ENCODE peak calls at places on chromosomes 1 and 21, in five cellular contexts. D is immature natural killer cell; C is stimulated activated CD4-positive, alpha-beta T cell treated with anti-CD3 and anti-CD28 coated beads, TNF-alpha, amount 100 ng/mL, for 1 hour; R is NCI-H2029 treated with DMSO at 0.1 percent for 48 hours; F is effector CD4-positive, alpha-beta T cell. U is an unnamed sample.

GRCh38 chr1:2784854-2785630 is 16.5 kb downstream of the TTC34 start:
- DNase-seq in D (no peak), C (no peak), R (no peak), F (no peak), U (no peak)

GRCh38 chr21:38520511-38520910 is 22.2 kb upstream of the ERG start:
- DNase-seq in D (no peak), C (no peak), R (no peak), F (no peak), U (no peak)

GRCh38 chr1:113370868-113371267 is 19.4 kb upstream of the MAGI3 start:
- DNase-seq in D (no peak), C (no peak), R (no peak), F (no peak), U (no peak)

GRCh38 chr1:111754964-111755320 is 759 bp upstream of the DDX20 start:
- DNase-seq in D (no peak), C (peak; percentile 8), R (no peak), F (peak; percentile 5), U (no peak)

GRCh38 chr1:30372792-30373433 is 350.5 kb downstream of the MATN1 start:
- DNase-seq in D (no peak), C (no peak), R (no peak), F (no peak), U (no peak)

GRCh38 chr1:114310771-114311251 is 157.1 kb upstream of the SYT6 start:
- DNase-seq in D (no peak), C (no peak), R (no peak), F (no peak), U (no peak)

GRCh38 chr1:165287329-165287728 is 69.2 kb downstream of the LMX1A start:
- DNase-seq in D (no peak), C (no peak), R (no peak), F (no peak), U (no peak)

GRCh38 chr1:209871430-209871829 is 43.7 kb downstream of the UTP25 start:
- DNase-seq in D (no peak), C (no peak), R (no peak), F (no peak), U (no peak)

GRCh38 chr1:72547412-72547811 is 265.1 kb upstream of the NEGR1 start:
- DNase-seq in D (no peak), C (no peak), R (no peak), F (no peak), U (no peak)